ENCODE peak calls at places on chromosomes 13 and 19, in nine cellular contexts. O is heart left ventricle; E is transverse colon; Y is CD8-positive, alpha-beta memory T cell; L is IMR-90; K is lower lobe of right lung; M is neuronal stem cell; V is left ventricle myocardium inferior; F is right cardiac atrium. U is an unnamed sample. For H3K9me3, the result is how much of the 10 kb centered on the place peaks cover.

GRCh38 chr19:43354305-43354627 is 780 bp downstream of the CD177 start:
- DNase-seq in O (no peak), E (no peak), Y (no peak), L (no peak), K (no peak), M (peak), V (no peak), F (no peak), U (no peak)

GRCh38 chr13:48750588-48751383 is 97.1 kb downstream of the CYSLTR2 start:
- DNase-seq in O (no peak), E (peak), Y (no peak), L (no peak), K (no peak), M (no peak), V (peak), F (peak), U (peak)

GRCh38 chr13:86848716-86849115 is 822.5 kb upstream of the SLITRK5 start:
- DNase-seq in O (no peak), E (no peak), Y (no peak), L (no peak), K (no peak), M (no peak), V (no peak), F (no peak), U (no peak)

GRCh38 chr13:25608181-25608580 is 236.4 kb downstream of the ATP8A2 start:
- DNase-seq in O (no peak), E (no peak), Y (no peak), L (no peak), K (no peak), M (no peak), V (no peak), F (no peak), U (no peak)

GRCh38 chr13:106515635-106516254 is 19.7 kb downstream of the EFNB2 start:
- DNase-seq in O (no peak), E (no peak), Y (no peak), L (no peak), K (no peak), M (no peak), V (no peak), F (no peak), U (no peak)

GRCh38 chr13:21006141-21007005 is 55.0 kb downstream of the LATS2 start:
- DNase-seq in O (no peak), E (no peak), Y (no peak), L (no peak), K (peak), M (no peak), V (no peak), F (no peak), U (no peak)

GRCh38 chr13:46683879-46684278 is 113.1 kb downstream of the ESD start:
- DNase-seq in O (no peak), E (no peak), Y (no peak), L (peak), K (no peak), M (no peak), V (no peak), F (no peak), U (no peak)

GRCh38 chr19:51441410-51442390 is 16.6 kb downstream of the SIGLEC8 start:
- DNase-seq in O (no peak), E (peak), Y (peak), L (no peak), K (no peak), M (no peak), V (no peak), F (no peak), U (no peak)

GRCh38 chr13:34618654-34619053 is 323.4 kb upstream of the NBEA start:
- DNase-seq in O (no peak), E (no peak), Y (no peak), L (no peak), K (no peak), M (no peak), V (no peak), F (no peak), U (no peak)

GRCh38 chr19:8396563-8397203 is 6.5 kb downstream of the RAB11B start:
- DNase-seq in O (peak), E (peak), Y (peak), L (peak), K (peak), M (no peak), V (peak), F (peak), U (peak)

GRCh38 chr13:60155978-60156377 is 7.8 kb downstream of the DIAPH3 start:
- DNase-seq in O (no peak), E (no peak), Y (no peak), L (peak), K (no peak), M (no peak), V (no peak), F (no peak), U (no peak)

GRCh38 chr13:64314286-64314685 is 2898.6 kb upstream of the PCDH20 start:
- DNase-seq in O (no peak), E (no peak), Y (no peak), L (peak), K (no peak), M (no peak), V (no peak), F (no peak), U (no peak)

GRCh38 chr13:25764378-25764777 is 287.4 kb downstream of the SHISA2 start:
- DNase-seq in O (no peak), E (no peak), Y (no peak), L (no peak), K (no peak), M (no peak), V (no peak), F (no peak), U (no peak)

GRCh38 chr19:42092350-42092749 is 16.4 kb downstream of the ZNF574 start:
- DNase-seq in O (no peak), E (peak), Y (peak), L (no peak), K (no peak), M (no peak), V (no peak), F (no peak), U (peak)

GRCh38 chr19:29665215-29665825 is at the start of gene PLEKHF1:
- DNase-seq in O (peak), E (peak), Y (peak), L (peak), K (peak), M (peak), V (peak), F (peak), U (peak)

GRCh38 chr19:22814124-22814523 is 18.0 kb upstream of the ZNF723 start:
- DNase-seq in O (no peak), E (no peak), Y (no peak), L (no peak), K (no peak), M (no peak), V (no peak), F (no peak), U (no peak)

GRCh38 chr19:43743059-43743458 is 11.7 kb downstream of the SMG9 start:
- DNase-seq in O (no peak), E (no peak), Y (no peak), L (peak), K (no peak), M (no peak), V (no peak), F (no peak), U (no peak)

GRCh38 chr13:34256236-34256635 is 438.3 kb downstream of the RFC3 start:
- DNase-seq in O (no peak), E (no peak), Y (no peak), L (no peak), K (no peak), M (no peak), V (no peak), F (no peak), U (no peak)

GRCh38 chr13:61414136-61414535 is 1.5 kb downstream of the PCDH20 start:
- DNase-seq in O (no peak), E (no peak), Y (no peak), L (no peak), K (no peak), M (no peak), V (no peak), F (no peak), U (no peak)

GRCh38 chr19:41912899-41913475 is 15.3 kb downstream of the ERFL start:
- DNase-seq in O (no peak), E (no peak), Y (no peak), L (no peak), K (no peak), M (no peak), V (no peak), F (no peak), U (no peak)

GRCh38 chr13:44249439-44249838 is 124.2 kb upstream of the SERP2 start:
- DNase-seq in O (peak), E (peak), Y (no peak), L (peak), K (no peak), M (no peak), V (peak), F (peak), U (peak)

GRCh38 chr19:13060233-13060963 is 42.3 kb downstream of the LYL1 start:
- DNase-seq in O (no peak), E (peak), Y (no peak), L (no peak), K (peak), M (no peak), V (peak), F (peak), U (peak)

GRCh38 chr13:41557719-41558118 is 100.4 kb downstream of the RGCC start:
- DNase-seq in O (no peak), E (no peak), Y (no peak), L (no peak), K (no peak), M (no peak), V (no peak), F (no peak), U (no peak)

GRCh38 chr19:29378543-29379105 is 147.2 kb upstream of the VSTM2B start:
- DNase-seq in O (no peak), E (no peak), Y (no peak), L (no peak), K (peak), M (no peak), V (no peak), F (no peak), U (no peak)

GRCh38 chr19:40584007-40584406 is 7.3 kb downstream of the SHKBP1 start:
- DNase-seq in O (no peak), E (no peak), Y (no peak), L (no peak), K (no peak), M (no peak), V (no peak), F (no peak), U (no peak)

GRCh38 chr19:33777351-33777750 is 19.3 kb upstream of the KCTD15 start:
- DNase-seq in O (no peak), E (no peak), Y (no peak), L (no peak), K (no peak), M (no peak), V (no peak), F (no peak), U (no peak)

GRCh38 chr19:35596366-35596999 is 10.5 kb downstream of the PMIS2 start:
- DNase-seq in O (no peak), E (no peak), Y (no peak), L (no peak), K (no peak), M (no peak), V (no peak), F (no peak), U (no peak)

GRCh38 chr19:45253396-45254027 is 2.4 kb downstream of the MARK4 start:
- DNase-seq in O (no peak), E (no peak), Y (no peak), L (peak), K (no peak), M (no peak), V (no peak), F (no peak), U (no peak)

GRCh38 chr13:50724438-50724837 is 119.1 kb downstream of the DLEU7 start:
- DNase-seq in O (no peak), E (no peak), Y (no peak), L (no peak), K (no peak), M (no peak), V (no peak), F (no peak), U (no peak)

GRCh38 chr19:29687244-29687896 is 22.1 kb downstream of the PLEKHF1 start:
- DNase-seq in O (no peak), E (no peak), Y (no peak), L (peak), K (no peak), M (no peak), V (no peak), F (peak), U (peak)

GRCh38 chr13:107277911-107278310 is 710.0 kb upstream of the ARGLU1 start:
- DNase-seq in O (no peak), E (no peak), Y (no peak), L (peak), K (no peak), M (no peak), V (no peak), F (no peak), U (no peak)

DNA sequence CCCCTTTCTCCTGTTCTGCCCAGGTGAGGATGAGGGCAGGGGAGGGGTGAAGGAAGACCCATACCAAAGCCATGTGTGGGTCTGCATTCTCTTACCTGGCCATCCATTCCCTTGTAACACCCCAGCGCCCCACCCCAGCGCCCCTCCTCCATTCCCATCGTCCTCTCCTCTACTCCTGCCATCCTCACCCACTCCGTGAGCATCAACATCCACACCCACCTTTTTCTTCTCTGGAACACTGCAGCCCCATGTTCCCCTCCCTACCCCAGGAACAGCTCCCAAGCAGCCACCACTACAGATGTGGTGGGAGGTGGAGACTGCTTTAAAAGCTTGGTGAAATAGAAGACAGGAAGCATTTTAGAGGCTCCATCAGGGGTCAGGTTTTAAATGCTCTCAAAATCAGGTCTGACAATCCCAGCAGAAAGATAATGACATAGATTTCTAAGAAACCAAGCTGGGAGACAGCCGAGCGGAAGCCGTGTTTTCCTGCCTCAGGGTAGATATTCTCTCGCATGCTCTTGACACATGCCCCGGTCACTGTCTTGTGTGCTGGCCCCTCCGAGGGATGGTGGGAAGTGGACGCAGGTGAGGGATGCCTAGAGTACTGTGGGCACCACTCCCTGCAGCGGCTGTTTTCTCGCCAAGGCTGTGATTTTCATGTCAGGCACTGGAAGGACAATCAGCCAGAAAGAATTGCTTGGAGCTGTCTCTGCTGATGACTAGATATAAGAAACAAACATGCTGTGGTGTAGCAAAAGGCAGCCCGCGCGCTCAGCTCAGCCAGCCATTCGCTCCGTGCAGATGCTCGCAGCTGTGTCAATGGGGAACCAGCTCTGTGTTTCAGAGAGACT is 9.8 kb downstream of the MEDAG start:
- DNase-seq in O (no peak), E (no peak), Y (no peak), L (no peak), K (no peak), M (no peak), V (no peak), F (no peak), U (no peak)
- H3K4me3 ChIP-seq in O (no peak), E (no peak), Y (no peak), L (no peak), K (no peak), M (no peak), V (no peak), F (no peak), U (no peak)

DNA sequence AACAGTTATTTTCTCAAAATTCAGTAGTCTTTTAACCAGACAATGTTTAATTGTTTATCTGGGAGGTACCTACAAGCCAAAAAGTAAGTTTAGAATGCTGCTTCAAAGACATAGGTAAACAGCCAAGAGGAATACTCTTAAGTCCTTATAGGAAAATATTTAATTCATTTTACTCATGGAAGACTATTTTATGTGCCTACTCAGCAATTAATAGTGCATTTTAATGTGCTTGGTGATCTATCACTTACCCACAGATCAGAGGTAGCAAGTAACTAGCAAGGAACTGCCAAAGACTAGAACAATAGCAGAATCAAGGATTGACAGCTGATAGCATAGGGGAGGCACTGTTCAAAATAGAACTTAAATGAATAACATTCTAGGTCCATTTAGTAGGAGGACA is 60.4 kb downstream of the DNAJC15 start:
- DNase-seq in O (no peak), E (no peak), Y (no peak), L (no peak), K (no peak), M (no peak), V (no peak), F (no peak), U (no peak)
- H3K9me3 ChIP-seq in O (under half), E (under half), Y (under half), L (under half), K (under half), M (under half), V (under half), F (under half), U (under half)

GRCh38 chr19:7226749-7227148 is 67.5 kb downstream of the INSR start:
- DNase-seq in O (no peak), E (no peak), Y (no peak), L (no peak), K (no peak), M (no peak), V (no peak), F (no peak), U (no peak)
- H3K27ac ChIP-seq in O (no peak), E (peak), Y (no peak), L (no peak), K (no peak), M (no peak), V (no peak), F (no peak), U (no peak)

DNA sequence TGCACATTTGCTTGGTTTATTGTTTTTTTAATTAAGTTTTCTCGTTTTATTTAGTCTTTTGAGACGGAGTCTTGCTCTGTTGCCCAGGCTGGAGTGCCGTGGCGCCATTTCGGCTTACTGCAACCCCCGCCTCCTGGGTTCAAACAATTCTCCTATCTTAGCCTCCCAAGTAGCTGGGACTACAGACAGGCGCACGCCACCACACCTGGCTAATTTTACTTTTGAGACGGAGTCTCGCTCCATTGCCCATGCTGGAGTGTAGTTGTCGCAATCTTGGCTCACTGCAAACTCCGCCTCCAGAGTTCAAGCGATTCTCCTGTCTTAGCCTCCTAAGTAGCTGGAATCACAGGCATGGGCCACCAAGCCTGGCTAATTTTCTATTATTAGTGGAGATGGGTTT is 1.3 kb downstream of the RPS9 start:
- DNase-seq in O (no peak), E (no peak), Y (no peak), L (no peak), K (no peak), M (no peak), V (no peak), F (no peak), U (no peak)
- H3K4me3 ChIP-seq in O (peak), E (peak), Y (peak), L (no peak), K (peak), M (no peak), V (peak), F (peak), U (peak)

DNA sequence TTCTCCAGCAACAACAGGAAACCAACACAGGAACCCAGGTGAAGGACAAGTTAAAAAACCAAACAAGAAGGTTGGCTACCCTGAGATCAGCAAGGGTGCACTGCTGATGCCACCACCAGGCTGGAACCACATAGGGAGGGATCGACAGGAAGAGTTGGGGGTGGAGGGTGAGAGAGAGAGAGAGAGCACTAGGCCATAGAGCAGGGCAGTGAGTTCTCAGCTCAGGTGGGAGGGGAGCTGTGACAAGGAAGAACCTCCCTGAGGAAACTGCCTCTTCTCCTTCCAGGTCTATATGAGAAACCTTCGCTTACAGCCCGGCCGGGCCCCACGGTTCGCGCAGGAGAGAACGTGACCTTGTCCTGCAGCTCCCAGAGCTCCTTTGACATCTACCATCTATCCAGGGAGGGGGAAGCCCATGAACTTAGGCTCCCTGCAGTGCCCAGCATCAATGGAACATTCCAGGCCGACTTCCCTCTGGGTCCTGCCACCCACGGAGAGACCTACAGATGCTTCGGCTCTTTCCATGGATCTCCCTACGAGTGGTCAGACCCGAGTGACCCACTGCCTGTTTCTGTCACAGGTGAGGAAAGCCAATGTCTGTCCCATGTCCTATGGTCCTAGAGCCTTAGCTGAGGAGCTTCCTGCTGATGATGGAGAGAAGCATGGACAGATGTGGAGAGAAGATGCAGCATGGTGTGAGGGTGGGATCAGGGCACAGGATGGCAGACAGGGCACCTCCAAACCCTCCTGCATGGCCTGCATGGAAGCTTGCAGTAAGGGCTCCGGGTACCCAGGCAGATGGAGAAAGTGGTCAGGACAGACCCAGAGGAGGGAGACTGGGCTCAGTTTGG is 2.5 kb downstream of the KIR2DL4 start:
- DNase-seq in O (no peak), E (no peak), Y (no peak), L (no peak), K (no peak), M (no peak), V (no peak), F (no peak), U (no peak)
- H3K9me3 ChIP-seq in O (under half), E (under half), Y (under half), L (under half), K (under half), M (under half), V (under half), F (under half), U (under half)

U was measured in uterus.